ENCODE peak calls at places on chromosome 6, in six cellular contexts. T is sigmoid colon, P is H1, O is K562, I is GM12878, Y is suprapubic skin. B is an unnamed sample.
A peak's percentile ranks its signal among the peaks of the same experiment; 100 is the strongest.

GRCh38 chr6:30071081-30071818 is 4.3 kb downstream of the PPP1R11 start:
- DNase-seq in I (no peak), O (no peak), P (peak; percentile 61), T (no peak), Y (no peak), B (no peak)

GRCh38 chr6:157596461-157596860 is 215.5 kb downstream of the ZDHHC14 start:
- DNase-seq in O (no peak), Y (no peak), T (no peak), P (no peak), I (no peak), B (no peak)

GRCh38 chr6:79077680-79078056 is 386 bp downstream of the PHIP start:
- DNase-seq in T (peak; percentile 75), O (peak; percentile 64), Y (no peak), P (no peak), I (no peak), B (peak; percentile 49)

GRCh38 chr6:99330159-99330558 is 19.3 kb downstream of the FAXC start:
- DNase-seq in O (peak; percentile 68), Y (no peak), P (no peak), T (no peak), I (peak; percentile 71), B (peak; percentile 43)

GRCh38 chr6:51430610-51431009 is 611.9 kb downstream of the TFAP2B start:
- DNase-seq in O (no peak), T (no peak), Y (no peak), P (no peak), I (no peak), B (no peak)

GRCh38 chr6:68711386-68712000 is 76.4 kb downstream of the ADGRB3 start:
- DNase-seq in O (no peak), I (no peak), T (no peak), Y (no peak), P (no peak), B (no peak)

GRCh38 chr6:79427721-79428120 is 109.5 kb downstream of the LCA5 start:
- DNase-seq in T (no peak), Y (no peak), O (no peak), I (no peak), P (no peak), B (no peak)

GRCh38 chr6:101167638-101168037 is 225.9 kb upstream of the GRIK2 start:
- DNase-seq in P (no peak), O (no peak), Y (no peak), T (no peak), I (no peak), B (no peak)

GRCh38 chr6:89479902-89480301 is 47.0 kb downstream of the ANKRD6 start:
- DNase-seq in P (no peak), O (no peak), I (no peak), Y (no peak), T (no peak), B (no peak)

GRCh38 chr6:142871910-142872331 is 73.1 kb downstream of the HIVEP2 start:
- DNase-seq in O (no peak), T (no peak), Y (no peak), P (no peak), I (no peak), B (no peak)

GRCh38 chr6:169801396-169802160 is 50.2 kb downstream of the ERMARD start:
- DNase-seq in T (no peak), I (no peak), O (no peak), P (peak; percentile 45), Y (peak; percentile 75), B (no peak)

GRCh38 chr6:7691675-7692452 is 34.0 kb upstream of the BMP6 start:
- DNase-seq in I (no peak), P (no peak), Y (no peak), T (no peak), O (peak; percentile 74), B (no peak)

GRCh38 chr6:72826033-72826432 is 204.2 kb downstream of the KCNQ5 start:
- DNase-seq in T (no peak), Y (no peak), P (no peak), O (no peak), I (no peak), B (no peak)

GRCh38 chr6:116083052-116083451 is 17.6 kb upstream of the NT5DC1 start:
- DNase-seq in O (no peak), T (no peak), I (no peak), P (no peak), Y (no peak), B (no peak)

GRCh38 chr6:105711216-105711615 is 308.3 kb upstream of the PREP start:
- DNase-seq in P (no peak), T (no peak), Y (no peak), O (no peak), I (no peak), B (no peak)

GRCh38 chr6:40472354-40472753 is 114.8 kb downstream of the LRFN2 start:
- DNase-seq in P (no peak), T (no peak), I (no peak), O (no peak), Y (no peak), B (no peak)

GRCh38 chr6:45430590-45431202 is 53.0 kb upstream of the SUPT3H start:
- DNase-seq in O (no peak), I (no peak), Y (no peak), P (no peak), T (no peak), B (no peak)

GRCh38 chr6:53718597-53719460 is 53.3 kb upstream of the KLHL31 start:
- DNase-seq in T (no peak), P (no peak), I (peak; percentile 51), O (peak; percentile 51), Y (no peak), B (peak; percentile 44)

GRCh38 chr6:106874481-106874880 is 100.0 kb downstream of the CD24 start:
- DNase-seq in T (no peak), Y (no peak), O (no peak), I (no peak), P (no peak), B (no peak)
- TF ChIP-seq POLR2AphosphoS5 in T (no peak), Y (no peak), O (no peak), I (no peak), P (no peak), B (no peak)

GRCh38 chr6:162727347-162728176 is at the start of the genes PACRG and PRKN:
- DNase-seq in O (peak; percentile 98), Y (peak; percentile 98), P (peak; percentile 99), T (peak; percentile 99), I (peak; percentile 61), B (peak; percentile 99)
- TF ChIP-seq EP300 in O (peak; percentile 32), Y (no peak), P (peak; percentile 92), T (no peak), I (no peak), B (peak; percentile 43)

GRCh38 chr6:14441371-14441781 is 323.8 kb downstream of the CD83 start:
- DNase-seq in P (no peak), T (peak; percentile 85), I (no peak), Y (no peak), O (no peak), B (no peak)
- TF ChIP-seq POLR2AphosphoS5 in P (no peak), T (peak; percentile 56), I (no peak), Y (no peak), O (no peak), B (peak; percentile 25)

GRCh38 chr6:47792216-47792733 is 10.4 kb downstream of the OPN5 start:
- DNase-seq in O (no peak), Y (no peak), T (no peak), I (no peak), P (no peak), B (no peak)

GRCh38 chr6:47789553-47789952 is 7.7 kb downstream of the OPN5 start:
- DNase-seq in I (no peak), O (no peak), P (no peak), Y (no peak), T (no peak), B (no peak)

GRCh38 chr6:47785187-47785586 is 3.4 kb downstream of the OPN5 start:
- DNase-seq in O (no peak), Y (no peak), P (no peak), I (no peak), T (no peak), B (no peak)

GRCh38 chr6:47787620-47788497 is 6.0 kb downstream of the OPN5 start:
- DNase-seq in I (no peak), T (peak; percentile 65), P (peak; percentile 74), O (peak; percentile 77), Y (no peak), B (peak; percentile 69)

DNA sequence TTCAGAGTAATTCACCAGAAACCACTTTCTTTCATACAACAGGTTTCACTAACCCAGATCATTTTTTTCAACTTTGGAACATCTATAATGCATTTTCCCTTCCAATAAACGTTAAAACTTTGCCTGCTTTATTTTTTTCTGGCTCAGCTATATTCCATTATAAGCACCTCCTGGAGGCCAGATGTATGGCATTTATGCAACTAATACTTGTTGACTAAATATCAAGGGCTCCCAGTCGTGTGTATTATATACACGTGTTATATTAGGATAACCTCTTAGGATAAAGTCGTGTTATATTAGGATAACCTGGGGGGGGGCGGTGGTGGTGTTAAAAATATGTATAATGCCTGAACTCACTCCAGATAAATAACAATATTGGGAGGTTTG is 6.7 kb downstream of the OPN5 start:
- DNase-seq in T (no peak), P (no peak), I (no peak), Y (no peak), O (no peak), B (no peak)
- TF ChIP-seq EP300 in T (no peak), P (no peak), I (no peak), Y (no peak), O (no peak), B (no peak)

GRCh38 chr6:140597181-140597580 is 1222.7 kb upstream of the CITED2 start:
- DNase-seq in O (no peak), I (no peak), P (no peak), T (no peak), Y (no peak), B (no peak)

GRCh38 chr6:140602843-140603242 is 1228.4 kb upstream of the CITED2 start:
- DNase-seq in Y (no peak), O (no peak), T (no peak), I (no peak), P (no peak), B (no peak)

GRCh38 chr6:140601409-140601808 is 1227.0 kb upstream of the CITED2 start:
- DNase-seq in T (no peak), O (no peak), P (no peak), Y (no peak), I (no peak), B (no peak)

DNA sequence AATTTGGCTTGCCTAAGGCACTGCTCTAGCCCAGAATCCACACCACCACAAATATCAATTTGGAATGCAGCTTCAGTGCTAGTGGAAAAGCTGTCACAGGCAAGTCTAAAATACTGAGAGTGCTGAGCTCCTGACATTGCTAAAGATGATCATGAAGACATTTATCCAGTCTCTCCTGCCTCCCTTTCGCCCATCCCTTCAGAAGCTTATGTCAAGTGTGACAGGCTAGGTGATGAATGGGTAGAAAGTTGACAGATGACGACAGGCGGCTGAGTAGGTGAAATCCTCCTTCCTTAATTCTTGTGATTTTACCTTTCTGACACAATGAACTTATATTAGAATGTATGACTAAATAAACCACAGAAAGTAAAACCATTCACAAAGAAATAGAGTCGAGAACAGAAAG is 1228.0 kb upstream of the CITED2 start:
- DNase-seq in T (no peak), O (no peak), P (no peak), Y (no peak), I (no peak), B (no peak)
- TF ChIP-seq POLR2AphosphoS5 in T (no peak), O (no peak), P (no peak), Y (no peak), I (no peak), B (no peak)

DNA sequence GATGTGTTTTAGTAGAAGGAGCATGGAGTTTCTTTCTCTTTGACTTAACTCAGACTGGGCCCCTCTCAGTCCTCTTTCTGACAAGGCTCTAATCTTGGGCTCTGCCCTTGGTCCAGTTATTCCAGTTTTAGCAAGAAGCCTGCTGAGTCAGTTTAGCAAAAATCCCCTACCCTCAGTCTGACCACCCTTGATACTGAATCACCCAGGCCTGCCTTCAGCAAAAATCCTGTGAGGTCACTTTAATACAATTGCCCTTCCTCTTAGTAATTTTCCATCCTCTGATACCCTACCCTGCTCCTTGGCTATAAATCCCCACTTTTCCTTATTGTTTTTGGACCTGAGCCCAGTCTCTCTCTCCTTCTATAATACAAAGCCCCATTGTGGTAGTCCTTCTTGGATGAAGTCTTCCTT is 326.7 kb upstream of the NOX3 start:
- DNase-seq in O (no peak), I (no peak), Y (no peak), P (no peak), T (no peak), B (peak; percentile 25)
- TF ChIP-seq EP300 in O (no peak), I (no peak), Y (no peak), P (no peak), T (no peak), B (no peak)

B was measured in stomach.